ENCODE peak calls at places on chromosomes 12 and 14, in seven cellular contexts. O is cardiac septum; M is mucosa of descending colon; N is NCI-H774; Y is CD8-positive, alpha-beta T cell; V is central memory CD4-positive, alpha-beta T cell; K is NCI-H1694 treated with DMSO at 0.1 percent for 48 hours. W is an unnamed sample.
A peak's percentile ranks its signal among the peaks of the same experiment; 100 is the strongest.

GRCh38 chr12:75820848-75821578 is 210.6 kb downstream of the PHLDA1 start:
- DNase-seq in M (peak; percentile 41), Y (no peak), V (no peak), O (no peak), N (no peak), K (no peak), W (no peak)

GRCh38 chr12:24025153-24025798 is 75.8 kb upstream of the SOX5 start:
- DNase-seq in O (no peak), N (no peak), Y (no peak), K (peak; percentile 42), V (no peak), M (no peak), W (no peak)

GRCh38 chr12:70983692-70984091 is 63.2 kb upstream of the PTPRR start:
- DNase-seq in O (no peak), M (no peak), K (no peak), V (no peak), Y (no peak), N (no peak), W (no peak)

GRCh38 chr12:108980831-108981618 is 39.8 kb downstream of the SVOP start:
- DNase-seq in O (no peak), K (no peak), M (no peak), N (no peak), Y (no peak), V (no peak), W (peak; percentile 84)

GRCh38 chr12:30679250-30679649 is 16.4 kb downstream of the IPO8 start:
- DNase-seq in N (no peak), K (no peak), O (no peak), M (no peak), V (no peak), Y (no peak), W (no peak)

GRCh38 chr14:86462193-86462592 is 932.2 kb downstream of the FLRT2 start:
- DNase-seq in Y (no peak), N (no peak), K (no peak), O (no peak), M (peak; percentile 36), V (no peak), W (no peak)

GRCh38 chr12:55019784-55020183 is at the start of gene NEUROD4:
- DNase-seq in N (peak; percentile 77), V (no peak), Y (no peak), M (peak; percentile 27), O (no peak), K (no peak), W (peak; percentile 8)

GRCh38 chr14:54653764-54654469 is 87.0 kb downstream of the SAMD4A start:
- DNase-seq in V (no peak), K (no peak), M (no peak), O (no peak), Y (no peak), N (no peak), W (peak; percentile 83)

GRCh38 chr12:98320026-98320425 is 195.4 kb upstream of the TMPO start:
- DNase-seq in M (no peak), K (no peak), V (no peak), O (no peak), N (no peak), Y (no peak), W (no peak)

GRCh38 chr12:53034459-53034858 is 15.4 kb upstream of the TNS2 start:
- DNase-seq in Y (no peak), M (no peak), O (no peak), N (no peak), V (no peak), K (no peak), W (no peak)

GRCh38 chr14:105843444-105844046 is 317.2 kb downstream of the TMEM121 start:
- DNase-seq in M (no peak), N (no peak), O (peak; percentile 67), V (no peak), K (no peak), Y (no peak), W (no peak)

GRCh38 chr12:54725233-54725843 is 77.2 kb upstream of the DCD start:
- DNase-seq in M (no peak), Y (no peak), O (no peak), K (no peak), N (peak; percentile 24), V (peak; percentile 6), W (no peak)